ENCODE peak calls at places on chromosomes 6 and 20, in four cellular contexts. K is kidney, A is A673, D is spleen. O is an unnamed sample.

GRCh38 chr6:80356545-80356944 is 250.1 kb downstream of the BCKDHB start:
- DNase-seq in K (no peak), A (no peak), D (no peak), O (no peak)

GRCh38 chr20:15700147-15700765 is 873.0 kb downstream of the KIF16B start:
- DNase-seq in K (no peak), A (no peak), D (no peak), O (no peak)

GRCh38 chr6:26660096-26660425 is 515 bp upstream of the ZNF322 start:
- DNase-seq in K (no peak), A (peak), D (no peak), O (peak)

GRCh38 chr6:93337014-93337413 is 82.3 kb downstream of the EPHA7 start:
- DNase-seq in K (no peak), A (no peak), D (no peak), O (no peak)

GRCh38 chr6:147774856-147775255 is 266.4 kb downstream of the SAMD5 start:
- DNase-seq in K (no peak), A (peak), D (no peak), O (no peak)

GRCh38 chr20:922781-923180 is 6.6 kb upstream of the ANGPT4 start:
- DNase-seq in K (no peak), A (no peak), D (peak), O (no peak)

GRCh38 chr6:143734641-143735063 is 56.9 kb downstream of the PHACTR2 start:
- DNase-seq in K (no peak), A (no peak), D (no peak), O (no peak)

GRCh38 chr20:21781446-21782075 is 76.1 kb downstream of the PAX1 start:
- DNase-seq in K (no peak), A (no peak), D (no peak), O (no peak)

GRCh38 chr6:129577691-129578090 is 132.3 kb downstream of the ARHGAP18 start:
- DNase-seq in K (no peak), A (peak), D (no peak), O (no peak)

GRCh38 chr6:3938715-3939376 is 89.7 kb downstream of the FAM50B start:
- DNase-seq in K (no peak), A (no peak), D (no peak), O (peak)

GRCh38 chr6:11333292-11333849 is 100.9 kb upstream of the NEDD9 start:
- DNase-seq in K (peak), A (no peak), D (no peak), O (no peak)

DNA sequence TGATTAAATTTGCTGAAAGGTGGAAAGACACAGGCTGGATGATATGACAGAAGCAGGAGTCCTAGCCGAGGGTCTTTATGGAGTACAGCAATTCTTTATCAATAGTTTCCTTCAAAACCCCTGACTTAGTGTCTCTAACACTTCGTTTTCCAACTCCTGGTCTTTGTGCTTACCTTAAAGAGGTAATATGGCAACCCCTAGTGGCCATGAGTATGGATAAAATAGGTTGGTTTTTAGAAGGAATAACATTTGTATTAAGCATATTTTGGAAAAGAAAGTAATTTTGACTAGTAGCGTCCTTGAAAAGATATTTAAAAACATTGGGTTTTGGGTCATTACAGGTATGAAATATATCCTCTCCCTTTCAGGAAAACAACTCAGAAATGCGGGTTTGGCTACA is 51.9 kb downstream of the VGLL2 start:
- DNase-seq in K (no peak), A (peak), D (no peak), O (no peak)
- TF ChIP-seq CTCF in K (peak), A (peak), D (no peak), O (no peak)

DNA sequence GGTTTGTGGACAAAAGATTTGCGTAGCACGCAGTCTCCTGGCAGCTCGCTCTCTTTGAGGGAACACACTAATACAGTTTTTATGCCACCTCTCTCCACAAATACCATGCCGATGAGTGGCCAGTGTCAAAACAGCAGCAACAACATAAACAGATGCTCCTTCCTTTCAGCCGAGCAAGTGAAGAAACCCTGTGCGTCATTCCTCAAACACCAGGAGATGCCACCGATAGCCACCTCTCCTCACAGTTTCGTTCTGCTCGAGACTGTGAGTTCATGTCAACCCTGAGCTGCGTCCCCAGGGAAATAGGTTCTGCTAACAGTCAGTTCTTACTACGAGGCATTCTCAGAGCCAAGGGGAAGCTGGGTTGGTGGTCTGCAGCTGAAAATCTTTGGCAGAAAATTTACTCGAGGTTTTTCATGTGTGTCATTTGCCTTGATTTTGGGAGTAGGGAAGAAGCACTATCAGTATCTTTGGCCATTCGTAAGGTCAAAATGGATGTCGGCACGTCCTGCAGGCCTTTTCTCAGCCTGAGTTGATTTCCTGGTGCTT is 59.9 kb downstream of the EYA2 start:
- DNase-seq in K (no peak), A (no peak), D (peak), O (no peak)
- TF ChIP-seq CTCF in K (no peak), A (no peak), D (no peak), O (no peak)

GRCh38 chr6:166989427-166990034 is 9.7 kb upstream of the CEP43 start:
- DNase-seq in K (no peak), A (peak), D (no peak), O (no peak)
- TF ChIP-seq CTCF in K (peak), A (peak), D (peak), O (peak)

GRCh38 chr20:45485388-45485787 is 15.8 kb downstream of the WFDC2 start:
- DNase-seq in K (no peak), A (no peak), D (no peak), O (no peak)

GRCh38 chr20:45484676-45485075 is 15.1 kb downstream of the WFDC2 start:
- DNase-seq in K (no peak), A (no peak), D (no peak), O (no peak)

GRCh38 chr20:45489083-45489531 is 19.6 kb downstream of the WFDC2 start:
- DNase-seq in K (no peak), A (no peak), D (no peak), O (no peak)

DNA sequence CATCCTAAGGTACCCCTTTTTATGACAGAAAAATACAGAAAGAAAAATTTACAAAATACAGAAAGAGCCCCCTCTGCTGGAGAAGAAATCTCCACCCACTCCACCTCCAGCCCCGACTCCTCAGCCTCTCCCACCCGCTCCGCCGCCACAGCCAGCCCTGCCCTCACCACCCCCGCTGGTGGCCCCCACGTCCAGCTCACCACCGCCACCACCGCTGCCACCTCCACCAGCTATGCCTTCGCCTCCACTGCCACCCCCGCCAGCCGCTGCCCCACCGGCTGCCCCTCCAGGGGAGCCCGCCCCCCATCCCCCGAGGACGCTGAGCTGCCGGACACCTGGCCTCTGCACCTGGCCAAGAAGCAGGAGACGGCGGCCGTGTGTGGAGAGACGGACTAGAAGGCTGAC is 17.7 kb downstream of the WFDC2 start:
- DNase-seq in K (peak), A (peak), D (no peak), O (no peak)
- TF ChIP-seq CTCF in K (no peak), A (peak), D (peak), O (no peak)

DNA sequence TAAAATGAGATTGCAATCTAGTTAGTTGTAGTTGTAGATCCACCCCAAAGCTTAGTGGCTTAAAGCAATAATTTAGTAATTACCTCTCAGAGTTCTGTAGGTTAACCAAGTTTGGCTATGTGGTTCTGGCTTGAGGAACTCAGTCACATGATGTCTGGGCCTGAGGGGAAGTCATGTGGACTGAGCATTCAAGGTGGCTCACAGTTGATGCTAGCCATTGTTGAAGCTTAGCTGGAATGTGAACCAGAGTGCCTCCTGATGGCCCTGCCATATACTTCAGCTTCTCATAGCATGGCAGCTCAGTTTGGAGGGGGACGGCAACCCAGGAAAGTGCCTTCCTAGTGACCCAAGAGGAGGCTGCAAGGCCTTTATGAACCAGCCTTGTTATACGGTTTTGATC is 263.2 kb upstream of the RNF217 start:
- DNase-seq in K (no peak), A (no peak), D (no peak), O (no peak)
- TF ChIP-seq CTCF in K (no peak), A (no peak), D (no peak), O (no peak)

DNA sequence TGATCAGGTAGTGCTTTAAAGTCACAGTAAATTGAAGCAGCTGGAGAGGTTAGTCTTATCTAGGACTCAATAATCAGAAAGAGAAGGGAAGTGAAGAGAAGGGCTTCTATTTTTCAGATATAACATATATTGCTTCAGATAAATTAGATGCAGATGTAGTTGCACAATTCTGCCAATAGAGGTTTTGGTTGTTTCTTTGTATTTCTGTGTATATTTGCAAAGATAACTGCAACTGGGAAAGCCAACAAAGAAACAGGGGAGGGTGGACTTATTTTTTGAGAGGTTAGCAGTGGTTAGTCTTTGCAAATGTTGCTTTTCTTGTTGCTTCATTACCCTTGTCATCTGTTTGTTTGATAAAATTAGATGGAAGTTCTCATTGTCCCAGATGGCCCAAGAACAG is 106.6 kb downstream of the ADGRG6 start:
- DNase-seq in K (no peak), A (no peak), D (no peak), O (no peak)
- TF ChIP-seq CTCF in K (no peak), A (peak), D (no peak), O (no peak)

DNA sequence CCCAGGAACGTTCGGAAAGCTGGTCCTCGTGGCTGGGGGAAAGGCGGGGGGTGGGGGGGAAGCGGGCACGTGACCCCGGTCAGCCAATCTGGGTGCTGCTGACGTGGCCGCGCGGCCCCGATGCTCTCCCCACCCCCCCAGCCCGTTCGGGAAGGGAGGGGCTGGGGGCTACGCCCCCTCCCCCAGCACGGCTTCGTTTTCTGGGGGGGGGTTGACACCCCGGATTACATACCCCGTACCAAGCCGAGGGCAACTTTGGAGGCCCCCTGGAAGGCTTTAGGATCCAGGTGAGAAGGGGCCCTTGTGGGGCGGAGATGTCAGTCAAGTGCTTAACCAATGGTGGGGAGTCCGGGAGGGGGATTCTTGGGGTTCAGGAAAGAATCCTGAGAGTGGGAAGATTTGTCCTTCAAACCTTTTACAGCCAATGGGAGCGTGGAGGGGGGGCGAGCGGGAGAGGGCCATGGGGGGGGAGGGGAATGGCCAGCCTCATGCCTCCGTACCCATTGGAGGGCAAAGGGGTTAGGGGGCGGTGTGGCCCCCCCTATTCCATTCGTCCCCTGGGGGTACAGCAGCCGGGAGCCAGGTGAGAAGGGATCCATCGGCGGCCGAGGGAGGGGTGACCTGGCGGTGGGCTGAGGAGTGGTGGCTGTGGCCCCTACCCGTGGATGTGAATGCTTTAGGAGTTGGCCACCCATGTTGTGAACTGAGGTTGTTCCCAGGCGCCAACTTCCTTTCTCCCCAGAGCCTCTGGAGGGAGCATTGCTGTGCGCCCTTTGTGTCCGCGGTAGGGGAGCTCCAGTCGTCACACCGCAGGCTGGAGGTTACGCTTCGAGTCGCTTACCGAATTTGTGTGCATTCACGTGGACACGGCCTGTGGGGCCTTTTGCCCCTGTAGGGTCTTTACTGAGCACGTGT is 633 bp downstream of the BRD2 start:
- DNase-seq in K (peak), A (peak), D (peak), O (peak)
- TF ChIP-seq CTCF in K (no peak), A (peak), D (no peak), O (no peak)